ENCODE peak calls at places on chromosome 7, in five cellular contexts. One of them, this sample, is unnamed.

GRCh38 chr7:28348631-28349030 is 63.7 kb upstream of the CREB5 start:
- DNase-seq in cardiac muscle cell: no peak
- DNase-seq in coronary artery: no peak
- DNase-seq in upper lobe of left lung: peak
- DNase-seq in left ventricle myocardium inferior: peak
- DNase-seq in this sample: peak

GRCh38 chr7:13981070-13981469 is 8.4 kb downstream of the ETV1 start:
- DNase-seq in coronary artery: no peak
- DNase-seq in left ventricle myocardium inferior: no peak
- DNase-seq in upper lobe of left lung: no peak
- DNase-seq in cardiac muscle cell: peak
- DNase-seq in this sample: peak

GRCh38 chr7:154792436-154793055 is 210.4 kb downstream of the PAXIP1 start:
- DNase-seq in coronary artery: no peak
- DNase-seq in cardiac muscle cell: no peak
- DNase-seq in upper lobe of left lung: no peak
- DNase-seq in left ventricle myocardium inferior: no peak
- DNase-seq in this sample: no peak

GRCh38 chr7:151872531-151873401 is 4.1 kb downstream of the PRKAG2 start:
- DNase-seq in left ventricle myocardium inferior: peak
- DNase-seq in coronary artery: no peak
- DNase-seq in cardiac muscle cell: no peak
- DNase-seq in upper lobe of left lung: no peak
- DNase-seq in this sample: no peak

GRCh38 chr7:16357921-16358320 is 63.4 kb downstream of the CRPPA start:
- DNase-seq in left ventricle myocardium inferior: no peak
- DNase-seq in coronary artery: no peak
- DNase-seq in cardiac muscle cell: no peak
- DNase-seq in upper lobe of left lung: no peak
- DNase-seq in this sample: no peak

GRCh38 chr7:20075992-20076813 is 141.0 kb downstream of the MACC1 start:
- DNase-seq in left ventricle myocardium inferior: no peak
- DNase-seq in coronary artery: no peak
- DNase-seq in upper lobe of left lung: no peak
- DNase-seq in cardiac muscle cell: no peak
- DNase-seq in this sample: no peak

GRCh38 chr7:109950256-109950655 is 1140.7 kb upstream of the LRRN3 start:
- DNase-seq in cardiac muscle cell: no peak
- DNase-seq in upper lobe of left lung: no peak
- DNase-seq in left ventricle myocardium inferior: no peak
- DNase-seq in coronary artery: no peak
- DNase-seq in this sample: no peak

GRCh38 chr7:151785681-151785965 is 91.3 kb downstream of the PRKAG2 start:
- DNase-seq in cardiac muscle cell: no peak
- DNase-seq in upper lobe of left lung: no peak
- DNase-seq in left ventricle myocardium inferior: no peak
- DNase-seq in coronary artery: no peak
- DNase-seq in this sample: no peak

GRCh38 chr7:101854084-101854865 is 36.8 kb downstream of the CUX1 start:
- DNase-seq in left ventricle myocardium inferior: no peak
- DNase-seq in coronary artery: no peak
- DNase-seq in upper lobe of left lung: no peak
- DNase-seq in cardiac muscle cell: no peak
- DNase-seq in this sample: no peak

GRCh38 chr7:80795174-80795573 is 123.7 kb downstream of the SEMA3C start:
- DNase-seq in coronary artery: no peak
- DNase-seq in cardiac muscle cell: no peak
- DNase-seq in left ventricle myocardium inferior: no peak
- DNase-seq in upper lobe of left lung: no peak
- DNase-seq in this sample: peak

GRCh38 chr7:27190284-27190748 is 5.3 kb upstream of the HOXA11 start:
- DNase-seq in coronary artery: peak
- DNase-seq in cardiac muscle cell: no peak
- DNase-seq in upper lobe of left lung: no peak
- DNase-seq in left ventricle myocardium inferior: no peak
- DNase-seq in this sample: no peak

GRCh38 chr7:80088705-80089104 is 45.9 kb upstream of the GNAI1 start:
- DNase-seq in coronary artery: no peak
- DNase-seq in cardiac muscle cell: no peak
- DNase-seq in left ventricle myocardium inferior: no peak
- DNase-seq in upper lobe of left lung: no peak
- DNase-seq in this sample: no peak

GRCh38 chr7:149856583-149856982 is 17.2 kb upstream of the ATP6V0E2 start:
- DNase-seq in coronary artery: no peak
- DNase-seq in upper lobe of left lung: no peak
- DNase-seq in cardiac muscle cell: no peak
- DNase-seq in left ventricle myocardium inferior: no peak
- DNase-seq in this sample: no peak

GRCh38 chr7:131224996-131225395 is 102.7 kb upstream of the MKLN1 start:
- DNase-seq in upper lobe of left lung: no peak
- DNase-seq in coronary artery: no peak
- DNase-seq in left ventricle myocardium inferior: no peak
- DNase-seq in cardiac muscle cell: no peak
- DNase-seq in this sample: no peak

GRCh38 chr7:96479015-96479645 is 157.2 kb upstream of the SLC25A13 start:
- DNase-seq in left ventricle myocardium inferior: no peak
- DNase-seq in coronary artery: no peak
- DNase-seq in upper lobe of left lung: no peak
- DNase-seq in cardiac muscle cell: no peak
- DNase-seq in this sample: no peak

GRCh38 chr7:33845991-33846509 is 59.3 kb upstream of the BMPER start:
- DNase-seq in coronary artery: no peak
- DNase-seq in upper lobe of left lung: no peak
- DNase-seq in left ventricle myocardium inferior: peak
- DNase-seq in cardiac muscle cell: no peak
- DNase-seq in this sample: no peak

GRCh38 chr7:100674441-100675407 is 1.2 kb downstream of the GNB2 start:
- DNase-seq in upper lobe of left lung: peak
- DNase-seq in cardiac muscle cell: peak
- DNase-seq in left ventricle myocardium inferior: peak
- DNase-seq in coronary artery: no peak
- DNase-seq in this sample: no peak

GRCh38 chr7:67855322-67855721 is 858.7 kb downstream of the TYW1 start:
- DNase-seq in coronary artery: no peak
- DNase-seq in left ventricle myocardium inferior: no peak
- DNase-seq in upper lobe of left lung: no peak
- DNase-seq in cardiac muscle cell: no peak
- DNase-seq in this sample: no peak

GRCh38 chr7:110179037-110179436 is 911.9 kb upstream of the LRRN3 start:
- DNase-seq in cardiac muscle cell: no peak
- DNase-seq in coronary artery: no peak
- DNase-seq in left ventricle myocardium inferior: no peak
- DNase-seq in upper lobe of left lung: no peak
- DNase-seq in this sample: no peak

GRCh38 chr7:144256112-144256511 is 8.5 kb downstream of the OR2A7 start:
- DNase-seq in left ventricle myocardium inferior: no peak
- DNase-seq in upper lobe of left lung: no peak
- DNase-seq in cardiac muscle cell: no peak
- DNase-seq in coronary artery: peak
- DNase-seq in this sample: no peak

GRCh38 chr7:22295402-22296264 is 61.3 kb downstream of the RAPGEF5 start:
- DNase-seq in upper lobe of left lung: no peak
- DNase-seq in left ventricle myocardium inferior: no peak
- DNase-seq in cardiac muscle cell: no peak
- DNase-seq in coronary artery: no peak
- DNase-seq in this sample: no peak

GRCh38 chr7:13563257-13563656 is 426.2 kb downstream of the ETV1 start:
- DNase-seq in upper lobe of left lung: no peak
- DNase-seq in coronary artery: no peak
- DNase-seq in left ventricle myocardium inferior: no peak
- DNase-seq in cardiac muscle cell: no peak
- DNase-seq in this sample: no peak

GRCh38 chr7:1438821-1439220 is 20.4 kb downstream of the MICALL2 start:
- DNase-seq in upper lobe of left lung: peak
- DNase-seq in coronary artery: no peak
- DNase-seq in cardiac muscle cell: no peak
- DNase-seq in left ventricle myocardium inferior: no peak
- DNase-seq in this sample: no peak

GRCh38 chr7:137026176-137026500 is 157.7 kb downstream of the CHRM2 start:
- DNase-seq in upper lobe of left lung: no peak
- DNase-seq in left ventricle myocardium inferior: no peak
- DNase-seq in coronary artery: no peak
- DNase-seq in cardiac muscle cell: no peak
- DNase-seq in this sample: no peak

GRCh38 chr7:111098011-111098925 is 7.3 kb downstream of the LRRN3 start:
- DNase-seq in cardiac muscle cell: peak
- DNase-seq in upper lobe of left lung: no peak
- DNase-seq in coronary artery: no peak
- DNase-seq in left ventricle myocardium inferior: peak
- DNase-seq in this sample: no peak

GRCh38 chr7:95317546-95317945 is 6.8 kb downstream of the PON1 start:
- DNase-seq in left ventricle myocardium inferior: no peak
- DNase-seq in upper lobe of left lung: no peak
- DNase-seq in coronary artery: no peak
- DNase-seq in cardiac muscle cell: no peak
- DNase-seq in this sample: no peak

GRCh38 chr7:7918736-7919448 is 49.7 kb upstream of the GLCCI1 start:
- DNase-seq in cardiac muscle cell: no peak
- DNase-seq in left ventricle myocardium inferior: no peak
- DNase-seq in coronary artery: no peak
- DNase-seq in upper lobe of left lung: no peak
- DNase-seq in this sample: no peak

GRCh38 chr7:44066494-44067063 is 1.2 kb upstream of the PGAM2 start:
- DNase-seq in coronary artery: peak
- DNase-seq in upper lobe of left lung: no peak
- DNase-seq in left ventricle myocardium inferior: no peak
- DNase-seq in cardiac muscle cell: no peak
- DNase-seq in this sample: no peak

GRCh38 chr7:139360948-139361307 is 1.2 kb downstream of the LUC7L2 start:
- DNase-seq in cardiac muscle cell: no peak
- DNase-seq in left ventricle myocardium inferior: no peak
- DNase-seq in coronary artery: no peak
- DNase-seq in upper lobe of left lung: no peak
- DNase-seq in this sample: no peak

GRCh38 chr7:23530355-23530754 is 1.4 kb downstream of the TRA2A start:
- DNase-seq in left ventricle myocardium inferior: no peak
- DNase-seq in cardiac muscle cell: no peak
- DNase-seq in upper lobe of left lung: no peak
- DNase-seq in coronary artery: no peak
- DNase-seq in this sample: no peak
- H3K4me3 ChIP-seq in left ventricle myocardium inferior: peak
- H3K4me3 ChIP-seq in cardiac muscle cell: peak
- H3K4me3 ChIP-seq in upper lobe of left lung: peak
- H3K4me3 ChIP-seq in coronary artery: peak
- H3K4me3 ChIP-seq in this sample: peak

GRCh38 chr7:5423844-5424688 is 432 bp upstream of the TNRC18 start:
- DNase-seq in coronary artery: peak
- DNase-seq in left ventricle myocardium inferior: peak
- DNase-seq in upper lobe of left lung: peak
- DNase-seq in cardiac muscle cell: peak
- DNase-seq in this sample: peak

GRCh38 chr7:5424689-5425506 is 1.3 kb upstream of the TNRC18 start:
- DNase-seq in cardiac muscle cell: peak
- DNase-seq in left ventricle myocardium inferior: peak
- DNase-seq in coronary artery: no peak
- DNase-seq in upper lobe of left lung: peak
- DNase-seq in this sample: no peak

GRCh38 chr7:5425507-5426225 is 2.0 kb upstream of the TNRC18 start:
- DNase-seq in left ventricle myocardium inferior: peak
- DNase-seq in upper lobe of left lung: peak
- DNase-seq in cardiac muscle cell: peak
- DNase-seq in coronary artery: peak
- DNase-seq in this sample: peak

GRCh38 chr7:5428470-5429252 is 5.0 kb upstream of the TNRC18 start:
- DNase-seq in upper lobe of left lung: peak
- DNase-seq in left ventricle myocardium inferior: peak
- DNase-seq in cardiac muscle cell: peak
- DNase-seq in coronary artery: no peak
- DNase-seq in this sample: no peak

GRCh38 chr7:5426226-5426475 is 2.5 kb upstream of the TNRC18 start:
- DNase-seq in left ventricle myocardium inferior: no peak
- DNase-seq in upper lobe of left lung: no peak
- DNase-seq in cardiac muscle cell: no peak
- DNase-seq in coronary artery: no peak
- DNase-seq in this sample: no peak
- H3K4me3 ChIP-seq in left ventricle myocardium inferior: peak
- H3K4me3 ChIP-seq in upper lobe of left lung: peak
- H3K4me3 ChIP-seq in cardiac muscle cell: peak
- H3K4me3 ChIP-seq in coronary artery: peak
- H3K4me3 ChIP-seq in this sample: peak

DNA sequence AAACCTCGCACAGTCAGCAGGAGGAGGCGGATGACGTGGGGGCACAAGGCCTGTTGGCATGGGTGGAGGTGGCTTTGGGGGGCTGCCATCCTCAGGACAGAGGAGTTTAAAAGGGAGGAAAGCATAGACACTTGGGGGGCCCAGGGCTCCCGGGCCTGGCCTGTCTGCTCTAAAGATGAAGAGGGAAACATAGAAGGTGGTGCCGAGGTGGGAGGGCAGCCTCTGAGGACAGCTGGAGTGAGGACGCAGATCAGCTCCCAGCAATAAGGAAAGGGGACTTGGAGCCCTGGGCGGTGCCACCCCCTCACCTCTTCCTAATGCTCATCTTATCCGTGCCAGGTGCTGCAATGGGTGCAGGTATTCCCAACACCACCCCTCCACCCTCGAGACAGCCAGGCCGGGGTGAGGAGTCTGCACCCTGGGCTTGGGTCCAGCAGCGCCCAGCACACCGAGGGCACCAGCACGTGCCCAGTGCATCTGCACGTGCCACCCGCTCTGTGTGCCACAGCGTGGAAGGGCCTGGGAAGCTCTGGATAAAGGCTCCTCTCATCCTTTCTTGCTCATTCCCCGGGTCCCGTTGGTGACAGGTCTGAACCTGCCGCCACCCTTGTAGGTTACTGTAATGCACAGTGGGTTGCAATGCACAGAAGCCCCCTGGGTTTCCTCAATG is 566.0 kb upstream of the FOXK1 start:
- DNase-seq in upper lobe of left lung: peak
- DNase-seq in left ventricle myocardium inferior: no peak
- DNase-seq in cardiac muscle cell: no peak
- DNase-seq in coronary artery: no peak
- DNase-seq in this sample: no peak
- H3K4me3 ChIP-seq in upper lobe of left lung: no peak
- H3K4me3 ChIP-seq in left ventricle myocardium inferior: no peak
- H3K4me3 ChIP-seq in cardiac muscle cell: no peak
- H3K4me3 ChIP-seq in coronary artery: no peak
- H3K4me3 ChIP-seq in this sample: no peak

GRCh38 chr7:11831383-11831726 is 643 bp downstream of the THSD7A start:
- DNase-seq in upper lobe of left lung: no peak
- DNase-seq in cardiac muscle cell: no peak
- DNase-seq in coronary artery: no peak
- DNase-seq in left ventricle myocardium inferior: no peak
- DNase-seq in this sample: no peak
- H3K4me3 ChIP-seq in upper lobe of left lung: peak
- H3K4me3 ChIP-seq in cardiac muscle cell: peak
- H3K4me3 ChIP-seq in coronary artery: peak
- H3K4me3 ChIP-seq in left ventricle myocardium inferior: peak
- H3K4me3 ChIP-seq in this sample: peak